ENCODE peak calls at places on chromosomes 5 and 9, in four cellular contexts. One of them, this sample, is unnamed. For H3K27me3 and H3K4me1, the result is how much of the 10 kb centered on the place peaks cover.

GRCh38 chr5:140827704-140828401 is at the start of gene PCDHA6:
- DNase-seq in IMR-90: no peak
- DNase-seq in mesendoderm: peak
- DNase-seq in aorta: no peak
- DNase-seq in this sample: no peak

GRCh38 chr9:27485158-27485557 is 38.9 kb upstream of the IFNK start:
- DNase-seq in aorta: no peak
- DNase-seq in mesendoderm: no peak
- DNase-seq in IMR-90: no peak
- DNase-seq in this sample: no peak

GRCh38 chr5:150573867-150574817 is 66.2 kb downstream of the NDST1 start:
- DNase-seq in IMR-90: no peak
- DNase-seq in mesendoderm: peak
- DNase-seq in aorta: no peak
- DNase-seq in this sample: no peak

GRCh38 chr9:75039804-75040203 is 11.7 kb upstream of the CARNMT1 start:
- DNase-seq in aorta: no peak
- DNase-seq in IMR-90: no peak
- DNase-seq in mesendoderm: no peak
- DNase-seq in this sample: no peak

GRCh38 chr9:14307989-14308750 is 5.8 kb downstream of the NFIB start:
- DNase-seq in IMR-90: no peak
- DNase-seq in aorta: no peak
- DNase-seq in mesendoderm: no peak
- DNase-seq in this sample: no peak

GRCh38 chr9:78122631-78123030 is 91.0 kb upstream of the GNAQ start:
- DNase-seq in aorta: no peak
- DNase-seq in IMR-90: no peak
- DNase-seq in mesendoderm: no peak
- DNase-seq in this sample: no peak

GRCh38 chr9:17531642-17532254 is 47.1 kb upstream of the SH3GL2 start:
- DNase-seq in IMR-90: peak
- DNase-seq in mesendoderm: peak
- DNase-seq in aorta: no peak
- DNase-seq in this sample: peak

GRCh38 chr5:32785639-32786216 is 74.6 kb downstream of the NPR3 start:
- DNase-seq in IMR-90: no peak
- DNase-seq in aorta: no peak
- DNase-seq in mesendoderm: peak
- DNase-seq in this sample: no peak

GRCh38 chr5:17910318-17910717 is 276.1 kb downstream of the TAF11L14 start:
- DNase-seq in mesendoderm: no peak
- DNase-seq in IMR-90: peak
- DNase-seq in aorta: no peak
- DNase-seq in this sample: no peak

GRCh38 chr5:78287833-78288232 is 6.7 kb downstream of the AP3B1 start:
- DNase-seq in mesendoderm: peak
- DNase-seq in aorta: no peak
- DNase-seq in IMR-90: peak
- DNase-seq in this sample: peak

GRCh38 chr9:68690088-68690487 is 15.0 kb upstream of the PIP5K1B start:
- DNase-seq in mesendoderm: peak
- DNase-seq in aorta: peak
- DNase-seq in IMR-90: no peak
- DNase-seq in this sample: no peak

GRCh38 chr5:98614341-98614740 is 159.1 kb upstream of the RGMB start:
- DNase-seq in aorta: no peak
- DNase-seq in IMR-90: no peak
- DNase-seq in mesendoderm: no peak
- DNase-seq in this sample: no peak

GRCh38 chr5:56003179-56003578 is 8.4 kb upstream of the IL6ST start:
- DNase-seq in mesendoderm: no peak
- DNase-seq in aorta: no peak
- DNase-seq in IMR-90: peak
- DNase-seq in this sample: no peak

GRCh38 chr9:76441551-76442322 is 17.2 kb upstream of the GCNT1 start:
- DNase-seq in aorta: no peak
- DNase-seq in mesendoderm: peak
- DNase-seq in IMR-90: peak
- DNase-seq in this sample: no peak

GRCh38 chr9:122315534-122315933 is 50.9 kb downstream of the MRRF start:
- DNase-seq in IMR-90: no peak
- DNase-seq in aorta: no peak
- DNase-seq in mesendoderm: peak
- DNase-seq in this sample: no peak

DNA sequence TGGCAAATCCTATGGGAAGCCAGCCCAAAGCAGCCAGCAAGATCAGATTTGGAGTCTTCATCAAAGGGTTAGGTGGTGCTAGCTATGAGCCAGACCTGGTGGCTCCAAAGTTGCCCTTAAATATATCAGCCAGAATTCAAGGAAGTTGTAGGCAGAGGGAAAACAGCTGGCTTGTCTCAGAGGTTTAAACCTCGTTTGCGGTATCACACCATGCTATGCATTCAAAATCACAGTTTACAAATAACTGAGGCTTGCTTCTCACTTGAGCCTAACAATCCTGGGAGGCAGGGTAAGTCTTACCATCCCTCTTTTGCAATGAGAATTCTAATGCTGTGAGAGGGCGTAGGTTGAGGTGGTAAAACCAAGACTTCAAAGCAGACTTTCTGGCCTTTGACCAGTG is 313.1 kb downstream of the MLLT3 start:
- DNase-seq in mesendoderm: peak
- DNase-seq in aorta: no peak
- DNase-seq in IMR-90: peak
- DNase-seq in this sample: no peak
- H3K27me3 ChIP-seq in mesendoderm: under half
- H3K27me3 ChIP-seq in aorta: under half
- H3K27me3 ChIP-seq in IMR-90: under half
- H3K27me3 ChIP-seq in this sample: under half

DNA sequence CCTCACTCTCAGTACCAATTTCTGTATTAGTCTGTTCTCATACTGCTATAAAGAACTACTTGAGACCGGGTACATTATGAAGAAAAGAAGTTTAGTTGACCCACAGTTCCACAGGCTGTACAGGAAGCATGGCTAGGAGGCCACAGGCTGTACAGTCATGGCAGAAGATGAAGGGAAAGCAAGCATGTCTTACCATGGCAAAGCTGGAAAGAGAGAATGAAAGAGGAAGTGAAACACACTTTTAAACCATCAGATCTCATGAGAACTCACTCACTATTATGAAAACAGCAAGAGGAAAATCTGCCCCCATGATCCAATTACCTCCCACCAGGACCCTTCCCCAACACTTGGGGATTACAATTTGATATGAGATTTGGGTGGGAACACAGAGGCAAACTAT is 698.8 kb downstream of the CDH9 start:
- DNase-seq in mesendoderm: no peak
- DNase-seq in aorta: no peak
- DNase-seq in IMR-90: no peak
- DNase-seq in this sample: no peak
- H3K4me1 ChIP-seq in mesendoderm: under half
- H3K4me1 ChIP-seq in aorta: under half
- H3K4me1 ChIP-seq in IMR-90: under half
- H3K4me1 ChIP-seq in this sample: under half

DNA sequence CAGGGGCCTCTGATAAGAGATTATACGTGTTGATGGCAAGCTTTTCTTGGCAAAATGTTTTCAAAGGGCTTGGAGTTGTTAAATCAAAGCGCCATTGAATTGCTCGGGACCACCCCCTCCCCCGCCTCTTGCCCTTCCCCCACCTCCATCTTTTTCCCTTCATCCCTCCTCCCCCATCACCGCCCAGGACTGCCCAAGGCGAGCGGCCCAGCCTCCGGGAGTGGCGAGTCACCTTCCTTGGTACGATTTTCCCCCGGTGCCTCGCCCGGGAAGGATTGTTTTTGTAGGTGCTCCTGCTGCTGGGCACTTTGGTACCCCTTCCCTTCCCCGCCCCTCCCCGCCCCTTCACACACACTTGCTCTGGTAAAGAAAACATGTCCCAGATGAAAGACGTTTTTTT is 61.2 kb downstream of the TMEM174 start:
- DNase-seq in mesendoderm: no peak
- DNase-seq in aorta: no peak
- DNase-seq in IMR-90: no peak
- DNase-seq in this sample: no peak
- H3K4me3 ChIP-seq in mesendoderm: no peak
- H3K4me3 ChIP-seq in aorta: peak
- H3K4me3 ChIP-seq in IMR-90: no peak
- H3K4me3 ChIP-seq in this sample: no peak

DNA sequence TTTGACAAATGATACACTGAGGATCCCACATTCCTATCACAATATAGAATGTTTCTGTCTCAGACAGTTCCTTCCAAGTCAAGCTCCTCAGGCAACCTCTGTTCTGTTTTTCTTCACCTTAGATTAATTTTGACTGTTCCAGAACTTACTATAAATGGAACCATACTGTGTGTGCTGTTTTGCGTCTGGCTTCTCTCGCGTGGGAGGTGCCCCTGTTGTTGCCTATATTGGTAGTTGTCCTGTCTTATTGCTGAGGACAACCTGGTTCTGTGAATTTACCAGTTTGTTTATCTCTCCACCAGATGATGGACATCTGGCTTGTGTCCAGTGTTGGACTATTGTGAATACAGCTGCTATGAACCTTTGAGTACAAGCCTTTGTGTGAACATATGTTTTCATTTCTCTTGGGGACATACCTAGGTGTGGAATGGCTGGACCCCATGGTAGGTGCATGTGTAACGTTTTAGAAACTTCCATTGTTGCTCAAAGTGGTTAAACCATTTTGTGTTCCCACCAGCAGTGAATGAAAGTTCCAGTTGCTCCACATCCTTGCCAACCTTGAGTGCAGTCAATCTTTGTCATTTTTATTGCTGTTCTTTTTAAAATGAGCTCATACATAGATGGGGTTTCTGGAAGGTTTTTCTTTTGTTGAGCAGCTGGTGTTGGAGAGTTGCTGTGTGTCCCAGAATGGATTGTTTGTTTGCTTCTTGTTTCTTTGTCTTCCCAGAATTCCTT is 18.1 kb downstream of the HMCN2 start:
- DNase-seq in mesendoderm: no peak
- DNase-seq in IMR-90: no peak
- DNase-seq in aorta: no peak
- DNase-seq in this sample: no peak
- H3K27me3 ChIP-seq in mesendoderm: under half
- H3K27me3 ChIP-seq in IMR-90: half or more
- H3K27me3 ChIP-seq in aorta: under half
- H3K27me3 ChIP-seq in this sample: under half

GRCh38 chr9:72361227-72361626 is 3.8 kb downstream of the ZFAND5 start:
- DNase-seq in aorta: no peak
- DNase-seq in IMR-90: no peak
- DNase-seq in mesendoderm: no peak
- DNase-seq in this sample: no peak
- H3K4me1 ChIP-seq in aorta: under half
- H3K4me1 ChIP-seq in IMR-90: under half
- H3K4me1 ChIP-seq in mesendoderm: under half
- H3K4me1 ChIP-seq in this sample: under half

GRCh38 chr9:22682536-22683392 is 236.1 kb downstream of the DMRTA1 start:
- DNase-seq in aorta: no peak
- DNase-seq in IMR-90: peak
- DNase-seq in mesendoderm: no peak
- DNase-seq in this sample: no peak

DNA sequence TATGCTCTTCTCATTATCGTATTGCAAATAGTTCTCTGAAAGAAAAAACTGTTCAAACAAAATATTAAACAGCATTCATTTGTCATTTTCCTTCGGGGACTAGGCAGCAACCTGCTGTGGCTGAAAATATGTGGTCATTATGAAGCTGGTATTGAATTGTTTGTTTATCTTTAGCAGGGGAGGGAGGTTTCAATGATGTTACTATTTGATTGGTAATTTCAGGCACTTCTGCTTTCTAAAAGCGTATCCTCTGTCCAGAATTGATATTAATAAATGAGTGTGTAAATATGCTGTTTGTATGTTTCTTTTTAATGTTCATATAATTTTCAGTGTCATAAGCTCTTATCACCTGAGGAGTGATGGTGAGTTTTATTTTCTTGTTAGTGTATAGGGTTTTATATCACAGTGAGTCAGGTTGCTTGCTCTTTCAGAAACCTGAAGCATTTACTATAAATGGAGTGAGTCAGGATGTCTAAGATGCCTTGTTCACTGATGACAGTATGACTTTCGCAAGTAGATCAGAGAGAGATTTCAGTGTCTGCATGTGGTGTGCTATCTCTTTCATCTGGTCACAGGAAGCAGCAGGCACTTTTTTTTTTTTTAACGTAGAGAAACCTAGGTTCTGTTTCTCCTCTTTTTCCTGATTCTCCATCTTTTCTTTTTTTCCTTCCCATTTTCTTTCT is 236.9 kb downstream of the DMRTA1 start:
- DNase-seq in aorta: no peak
- DNase-seq in IMR-90: peak
- DNase-seq in mesendoderm: peak
- DNase-seq in this sample: no peak
- H3K4me3 ChIP-seq in aorta: no peak
- H3K4me3 ChIP-seq in IMR-90: no peak
- H3K4me3 ChIP-seq in mesendoderm: no peak
- H3K4me3 ChIP-seq in this sample: no peak